ENCODE peak calls at places on chromosomes 16 and 17, in ten cellular contexts. O is adrenal gland, Q is brain microvascular endothelial cell, V is ovary, S is cardiac muscle cell, W is neural progenitor cell, M is astrocyte of the cerebellum, L is fibroblast of pulmonary artery, J is AG04449, A is RWPE2. X is an unnamed sample.

GRCh38 chr16:66418165-66418962 is 8.7 kb upstream of the BEAN1 start:
- DNase-seq in O (no peak), Q (no peak), V (no peak), S (no peak), W (no peak), M (no peak), L (no peak), J (no peak), A (no peak), X (no peak)

GRCh38 chr17:3828852-3829232 is 17.2 kb downstream of the NCBP3 start:
- DNase-seq in O (no peak), Q (no peak), V (no peak), S (no peak), W (no peak), M (no peak), L (no peak), J (no peak), A (no peak), X (no peak)

GRCh38 chr17:31580331-31581021 is 189.0 kb downstream of the RAB11FIP4 start:
- DNase-seq in O (peak; percentile 20), Q (peak; percentile 69), V (no peak), S (peak; percentile 79), W (no peak), M (no peak), L (peak; percentile 80), J (no peak), A (peak; percentile 80), X (peak; percentile 57)

GRCh38 chr16:19524866-19525723 is 1.4 kb downstream of the CCP110 start:
- DNase-seq in O (no peak), Q (no peak), V (no peak), S (no peak), W (peak; percentile 25), M (no peak), L (no peak), J (no peak), A (no peak), X (no peak)

GRCh38 chr17:49000943-49001342 is 3.8 kb downstream of the IGF2BP1 start:
- DNase-seq in O (no peak), Q (no peak), V (no peak), S (no peak), W (no peak), M (no peak), L (no peak), J (peak; percentile 57), A (no peak), X (no peak)

GRCh38 chr16:12757546-12757945 is 46.1 kb downstream of the CPPED1 start:
- DNase-seq in O (no peak), Q (no peak), V (no peak), S (no peak), W (no peak), M (no peak), L (no peak), J (no peak), A (no peak), X (no peak)

GRCh38 chr17:62809656-62810055 is 1.5 kb upstream of the MARCHF10 start:
- DNase-seq in O (no peak), Q (no peak), V (no peak), S (peak; percentile 23), W (no peak), M (no peak), L (peak; percentile 55), J (no peak), A (no peak), X (no peak)

GRCh38 chr17:20281860-20282259 is 185.5 kb downstream of the LGALS9B start:
- DNase-seq in O (peak; percentile 46), Q (no peak), V (no peak), S (no peak), W (no peak), M (peak; percentile 23), L (no peak), J (no peak), A (no peak), X (no peak)

GRCh38 chr17:29004081-29004692 is 1.6 kb downstream of the SEZ6 start:
- DNase-seq in O (peak; percentile 61), Q (peak; percentile 21), V (no peak), S (peak; percentile 42), W (peak; percentile 69), M (no peak), L (peak; percentile 45), J (no peak), A (no peak), X (no peak)

GRCh38 chr16:71210-71539 is 1.3 kb downstream of the RHBDF1 start:
- DNase-seq in O (no peak), Q (no peak), V (no peak), S (no peak), W (no peak), M (no peak), L (no peak), J (no peak), A (no peak), X (no peak)
- H3K4me3 ChIP-seq in O (no peak overlapping the region), Q (peak overlapping the region; percentile 75), V (peak overlapping the region; percentile 53), S (peak overlapping the region; percentile 58), W (peak overlapping the region; percentile 60), M (peak overlapping the region; percentile 59), L (peak overlapping the region; percentile 74), J (peak overlapping the region; percentile 76), A (peak overlapping the region; percentile 57), X (peak overlapping the region; percentile 74)

GRCh38 chr16:82241469-82242052 is 71.5 kb upstream of the MPHOSPH6 start:
- DNase-seq in O (no peak), Q (no peak), V (no peak), S (no peak), W (no peak), M (no peak), L (no peak), J (no peak), A (no peak), X (no peak)

GRCh38 chr16:82236875-82237274 is 66.9 kb upstream of the MPHOSPH6 start:
- DNase-seq in O (no peak), Q (no peak), V (no peak), S (no peak), W (no peak), M (no peak), L (no peak), J (no peak), A (no peak), X (no peak)

GRCh38 chr16:82236415-82236814 is 66.4 kb upstream of the MPHOSPH6 start:
- DNase-seq in O (no peak), Q (no peak), V (no peak), S (no peak), W (no peak), M (no peak), L (no peak), J (no peak), A (no peak), X (no peak)

DNA sequence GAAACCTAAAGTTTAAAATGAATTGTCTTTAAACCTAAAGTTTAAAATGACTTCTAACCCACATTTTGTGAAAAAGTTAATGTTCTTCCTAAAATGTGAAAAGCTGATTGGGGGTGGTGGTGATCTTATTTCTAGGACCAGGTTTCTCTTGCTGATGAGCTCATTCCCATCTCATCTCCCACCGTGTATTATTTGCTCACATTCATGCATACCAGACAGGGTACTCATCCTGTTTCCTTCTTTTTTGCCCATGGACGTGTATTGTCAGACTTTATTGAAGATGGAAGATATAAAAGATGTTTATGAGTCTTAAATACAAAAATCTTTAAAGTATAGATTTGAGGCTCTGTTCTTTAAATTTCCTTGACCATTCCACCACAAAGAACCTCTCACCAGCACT is 70.1 kb upstream of the MPHOSPH6 start:
- DNase-seq in O (no peak), Q (peak; percentile 8), V (no peak), S (no peak), W (no peak), M (no peak), L (no peak), J (no peak), A (no peak), X (no peak)
- H3K4me3 ChIP-seq in O (no peak overlapping the region), Q (no peak overlapping the region), V (no peak overlapping the region), S (no peak overlapping the region), W (no peak overlapping the region), M (no peak overlapping the region), L (no peak overlapping the region), J (no peak overlapping the region), A (no peak overlapping the region), X (no peak overlapping the region)

DNA sequence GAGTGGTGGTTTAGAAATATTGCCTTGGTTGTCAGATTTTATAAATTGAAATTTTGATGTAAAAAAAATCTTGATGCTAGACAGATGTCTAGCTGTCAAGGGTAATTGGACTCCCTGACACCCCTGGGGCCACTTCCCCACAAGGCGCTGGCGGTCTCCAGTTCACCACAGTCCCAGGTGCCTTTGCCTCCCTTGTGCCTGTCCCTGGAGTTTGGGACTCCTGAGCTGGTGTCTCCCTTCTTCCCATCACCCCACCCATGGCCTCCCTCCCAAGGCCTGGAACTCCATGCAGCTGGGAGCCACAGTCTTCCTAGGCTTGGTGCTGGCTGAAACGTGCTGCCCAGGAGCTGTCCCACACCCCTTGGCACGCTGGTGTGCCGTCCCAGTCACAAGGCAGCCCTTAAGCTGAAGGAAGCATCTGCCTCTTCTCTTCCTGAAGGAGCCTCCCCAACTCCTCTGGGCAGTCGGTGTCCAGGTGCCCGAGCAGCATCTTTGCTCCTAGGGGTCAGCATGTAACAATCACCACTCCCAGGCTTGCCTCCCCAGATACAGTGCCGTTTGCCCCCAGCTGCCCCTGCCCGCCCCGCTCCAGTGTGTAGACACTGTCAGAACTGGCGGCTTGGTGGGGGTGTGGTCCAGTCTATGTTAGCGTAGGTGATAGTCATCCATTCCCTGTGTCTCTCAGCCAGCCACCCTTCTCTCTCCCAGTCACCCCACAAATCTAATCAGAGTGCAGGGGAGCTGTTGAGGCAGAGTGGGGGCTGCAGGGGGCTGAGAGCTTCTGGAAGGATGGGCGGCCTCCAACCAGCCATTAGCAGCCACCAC is 26.2 kb downstream of the POLR3E start:
- DNase-seq in O (no peak), Q (no peak), V (no peak), S (no peak), W (no peak), M (no peak), L (no peak), J (no peak), A (no peak), X (no peak)
- H3K4me3 ChIP-seq in O (no peak overlapping the region), Q (no peak overlapping the region), V (no peak overlapping the region), S (no peak overlapping the region), W (no peak overlapping the region), M (no peak overlapping the region), L (no peak overlapping the region), J (no peak overlapping the region), A (no peak overlapping the region), X (no peak overlapping the region)

GRCh38 chr17:79159471-79159870 is 84.8 kb downstream of the ENGASE start:
- DNase-seq in O (no peak), Q (no peak), V (no peak), S (no peak), W (no peak), M (no peak), L (no peak), J (no peak), A (no peak), X (no peak)
- H3K4me3 ChIP-seq in O (no peak overlapping the region), Q (no peak overlapping the region), V (no peak overlapping the region), S (no peak overlapping the region), W (no peak overlapping the region), M (no peak overlapping the region), L (no peak overlapping the region), J (no peak overlapping the region), A (no peak overlapping the region), X (no peak overlapping the region)

GRCh38 chr16:14186007-14186953 is 115.2 kb downstream of the MRTFB start:
- DNase-seq in O (peak; percentile 29), Q (peak; percentile 51), V (no peak), S (peak; percentile 85), W (peak; percentile 74), M (peak; percentile 49), L (peak; percentile 84), J (no peak), A (no peak), X (peak; percentile 72)
- H3K4me3 ChIP-seq in O (no peak overlapping the region), Q (peak overlapping the region; percentile 50), V (peak overlapping the region; percentile 28), S (peak overlapping the region; percentile 30), W (peak overlapping the region; percentile 26), M (peak overlapping the region; percentile 41), L (peak overlapping the region; percentile 45), J (peak overlapping the region; percentile 58), A (no peak overlapping the region), X (peak overlapping the region; percentile 51)

X was measured in skeletal muscle cell.